ENCODE peak calls at places on chromosomes 3 and 15, in five cellular contexts. One of them, this sample, is unnamed.

GRCh38 chr15:54660356-54660755 is 536.4 kb downstream of the RSL24D1 start:
- DNase-seq in tibial nerve: no peak
- DNase-seq in IMR-90: no peak
- DNase-seq in fibroblast of lung: no peak
- DNase-seq in SK-N-SH: no peak
- DNase-seq in this sample: no peak

GRCh38 chr3:42515976-42516375 is 13.5 kb downstream of the VIPR1 start:
- DNase-seq in tibial nerve: no peak
- DNase-seq in IMR-90: no peak
- DNase-seq in SK-N-SH: no peak
- DNase-seq in fibroblast of lung: no peak
- DNase-seq in this sample: no peak

GRCh38 chr3:30399394-30400181 is 206.8 kb upstream of the TGFBR2 start:
- DNase-seq in tibial nerve: no peak
- DNase-seq in fibroblast of lung: peak; percentile 46
- DNase-seq in IMR-90: peak; percentile 38
- DNase-seq in SK-N-SH: no peak
- DNase-seq in this sample: no peak

GRCh38 chr15:43420435-43420834 is 49.5 kb downstream of the TUBGCP4 start:
- DNase-seq in tibial nerve: no peak
- DNase-seq in fibroblast of lung: no peak
- DNase-seq in SK-N-SH: no peak
- DNase-seq in IMR-90: no peak
- DNase-seq in this sample: no peak

GRCh38 chr3:169260296-169260695 is 403.2 kb downstream of the MECOM start:
- DNase-seq in IMR-90: no peak
- DNase-seq in fibroblast of lung: peak; percentile 22
- DNase-seq in tibial nerve: no peak
- DNase-seq in SK-N-SH: no peak
- DNase-seq in this sample: peak; percentile 6

GRCh38 chr3:189630667-189631372 is 369 bp upstream of the TP63 start:
- DNase-seq in IMR-90: no peak
- DNase-seq in SK-N-SH: no peak
- DNase-seq in tibial nerve: no peak
- DNase-seq in fibroblast of lung: no peak
- DNase-seq in this sample: peak; percentile 4

GRCh38 chr3:171172070-171172469 is 145.6 kb upstream of the SLC2A2 start:
- DNase-seq in SK-N-SH: no peak
- DNase-seq in tibial nerve: no peak
- DNase-seq in fibroblast of lung: no peak
- DNase-seq in IMR-90: no peak
- DNase-seq in this sample: no peak

GRCh38 chr3:48507256-48508061 is 3.5 kb upstream of the SHISA5 start:
- DNase-seq in fibroblast of lung: peak; percentile 83
- DNase-seq in tibial nerve: no peak
- DNase-seq in SK-N-SH: peak; percentile 86
- DNase-seq in IMR-90: peak; percentile 67
- DNase-seq in this sample: peak; percentile 91

GRCh38 chr15:81939604-81940440 is 106.0 kb downstream of the MEX3B start:
- DNase-seq in fibroblast of lung: peak; percentile 43
- DNase-seq in tibial nerve: no peak
- DNase-seq in SK-N-SH: peak; percentile 42
- DNase-seq in IMR-90: peak; percentile 81
- DNase-seq in this sample: peak; percentile 67

GRCh38 chr3:59731909-59732308 is 682.1 kb upstream of the CFAP20DC start:
- DNase-seq in IMR-90: no peak
- DNase-seq in SK-N-SH: no peak
- DNase-seq in fibroblast of lung: no peak
- DNase-seq in tibial nerve: no peak
- DNase-seq in this sample: no peak

GRCh38 chr3:114551770-114552526 is 258.1 kb downstream of the TIGIT start:
- DNase-seq in SK-N-SH: no peak
- DNase-seq in IMR-90: peak; percentile 84
- DNase-seq in fibroblast of lung: peak; percentile 84
- DNase-seq in tibial nerve: no peak
- DNase-seq in this sample: no peak

GRCh38 chr15:82901114-82901805 is 51.3 kb downstream of the HOMER2 start:
- DNase-seq in IMR-90: no peak
- DNase-seq in SK-N-SH: no peak
- DNase-seq in tibial nerve: no peak
- DNase-seq in fibroblast of lung: no peak
- DNase-seq in this sample: no peak

GRCh38 chr15:27582741-27583400 is 516.2 kb downstream of the OCA2 start:
- DNase-seq in fibroblast of lung: peak; percentile 80
- DNase-seq in IMR-90: peak; percentile 20
- DNase-seq in SK-N-SH: no peak
- DNase-seq in tibial nerve: no peak
- DNase-seq in this sample: no peak

GRCh38 chr3:37967252-37967881 is 23.2 kb upstream of the VILL start:
- DNase-seq in tibial nerve: peak; percentile 55
- DNase-seq in SK-N-SH: peak; percentile 77
- DNase-seq in IMR-90: peak; percentile 65
- DNase-seq in fibroblast of lung: peak; percentile 48
- DNase-seq in this sample: peak; percentile 94

GRCh38 chr3:64161481-64161952 is 63.7 kb downstream of the PRICKLE2 start:
- DNase-seq in tibial nerve: no peak
- DNase-seq in fibroblast of lung: no peak
- DNase-seq in SK-N-SH: no peak
- DNase-seq in IMR-90: no peak
- DNase-seq in this sample: peak; percentile 63

GRCh38 chr15:61521961-61522360 is 292.9 kb upstream of the RORA start:
- DNase-seq in SK-N-SH: no peak
- DNase-seq in fibroblast of lung: no peak
- DNase-seq in IMR-90: no peak
- DNase-seq in tibial nerve: no peak
- DNase-seq in this sample: no peak

GRCh38 chr15:96448923-96449322 is 118.4 kb downstream of the NR2F2 start:
- DNase-seq in tibial nerve: no peak
- DNase-seq in fibroblast of lung: no peak
- DNase-seq in IMR-90: no peak
- DNase-seq in SK-N-SH: no peak
- DNase-seq in this sample: peak; percentile 54

GRCh38 chr3:129476586-129476985 is 36.6 kb downstream of the IFT122 start:
- DNase-seq in fibroblast of lung: no peak
- DNase-seq in tibial nerve: no peak
- DNase-seq in IMR-90: no peak
- DNase-seq in SK-N-SH: no peak
- DNase-seq in this sample: no peak

GRCh38 chr3:25818335-25818734 is 28.4 kb downstream of the OXSM start:
- DNase-seq in IMR-90: no peak
- DNase-seq in fibroblast of lung: no peak
- DNase-seq in tibial nerve: no peak
- DNase-seq in SK-N-SH: no peak
- DNase-seq in this sample: no peak

GRCh38 chr3:48125026-48125704 is 63.1 kb downstream of the CDC25A start:
- DNase-seq in IMR-90: peak; percentile 91
- DNase-seq in tibial nerve: no peak
- DNase-seq in SK-N-SH: no peak
- DNase-seq in fibroblast of lung: peak; percentile 95
- DNase-seq in this sample: no peak

GRCh38 chr15:85174521-85174920 is 192.9 kb downstream of the PDE8A start:
- DNase-seq in fibroblast of lung: no peak
- DNase-seq in tibial nerve: no peak
- DNase-seq in SK-N-SH: no peak
- DNase-seq in IMR-90: no peak
- DNase-seq in this sample: no peak

GRCh38 chr15:68818088-68818670 is 2.5 kb downstream of the ANP32A start:
- DNase-seq in tibial nerve: peak; percentile 31
- DNase-seq in SK-N-SH: peak; percentile 87
- DNase-seq in fibroblast of lung: peak; percentile 73
- DNase-seq in IMR-90: peak; percentile 54
- DNase-seq in this sample: peak; percentile 96

GRCh38 chr3:183411216-183411922 is 17.1 kb downstream of the MCF2L2 start:
- DNase-seq in fibroblast of lung: no peak
- DNase-seq in tibial nerve: no peak
- DNase-seq in SK-N-SH: no peak
- DNase-seq in IMR-90: no peak
- DNase-seq in this sample: no peak

GRCh38 chr15:30865257-30865656 is 38.5 kb upstream of the FAN1 start:
- DNase-seq in tibial nerve: no peak
- DNase-seq in fibroblast of lung: no peak
- DNase-seq in IMR-90: no peak
- DNase-seq in SK-N-SH: no peak
- DNase-seq in this sample: no peak

GRCh38 chr15:25733856-25734679 is 129.1 kb downstream of the ATP10A start:
- DNase-seq in fibroblast of lung: no peak
- DNase-seq in IMR-90: no peak
- DNase-seq in SK-N-SH: no peak
- DNase-seq in tibial nerve: no peak
- DNase-seq in this sample: peak; percentile 39

GRCh38 chr3:110894574-110894973 is 177.0 kb upstream of the NECTIN3 start:
- DNase-seq in fibroblast of lung: no peak
- DNase-seq in SK-N-SH: no peak
- DNase-seq in tibial nerve: no peak
- DNase-seq in IMR-90: no peak
- DNase-seq in this sample: no peak

GRCh38 chr3:46764206-46764605 is 46.5 kb upstream of the PRSS50 start:
- DNase-seq in IMR-90: no peak
- DNase-seq in fibroblast of lung: no peak
- DNase-seq in tibial nerve: no peak
- DNase-seq in SK-N-SH: no peak
- DNase-seq in this sample: no peak
- H3K27ac ChIP-seq in IMR-90: no peak overlapping the region
- H3K27ac ChIP-seq in fibroblast of lung: no peak overlapping the region
- H3K27ac ChIP-seq in tibial nerve: no peak overlapping the region
- H3K27ac ChIP-seq in SK-N-SH: no peak overlapping the region
- H3K27ac ChIP-seq in this sample: no peak overlapping the region

GRCh38 chr15:29334544-29334943 is 64.9 kb upstream of the NSMCE3 start:
- DNase-seq in SK-N-SH: no peak
- DNase-seq in IMR-90: no peak
- DNase-seq in tibial nerve: no peak
- DNase-seq in fibroblast of lung: no peak
- DNase-seq in this sample: no peak
- H3K27ac ChIP-seq in SK-N-SH: no peak overlapping the region
- H3K27ac ChIP-seq in IMR-90: no peak overlapping the region
- H3K27ac ChIP-seq in tibial nerve: no peak overlapping the region
- H3K27ac ChIP-seq in fibroblast of lung: no peak overlapping the region
- H3K27ac ChIP-seq in this sample: no peak overlapping the region

GRCh38 chr15:63502137-63502801 is 2.1 kb upstream of the USP3 start:
- DNase-seq in tibial nerve: no peak
- DNase-seq in IMR-90: peak; percentile 44
- DNase-seq in fibroblast of lung: no peak
- DNase-seq in SK-N-SH: no peak
- DNase-seq in this sample: no peak

GRCh38 chr15:63498815-63499549 is 5.4 kb upstream of the USP3 start:
- DNase-seq in IMR-90: no peak
- DNase-seq in SK-N-SH: no peak
- DNase-seq in tibial nerve: no peak
- DNase-seq in fibroblast of lung: no peak
- DNase-seq in this sample: no peak

GRCh38 chr15:63499611-63500010 is 4.8 kb upstream of the USP3 start:
- DNase-seq in SK-N-SH: no peak
- DNase-seq in fibroblast of lung: no peak
- DNase-seq in IMR-90: no peak
- DNase-seq in tibial nerve: no peak
- DNase-seq in this sample: no peak

GRCh38 chr15:63501256-63502089 is 2.9 kb upstream of the USP3 start:
- DNase-seq in tibial nerve: peak; percentile 54
- DNase-seq in IMR-90: peak; percentile 97
- DNase-seq in SK-N-SH: no peak
- DNase-seq in fibroblast of lung: peak; percentile 93
- DNase-seq in this sample: peak; percentile 91

GRCh38 chr15:63500265-63501250 is 3.8 kb upstream of the USP3 start:
- DNase-seq in IMR-90: no peak
- DNase-seq in tibial nerve: no peak
- DNase-seq in SK-N-SH: no peak
- DNase-seq in fibroblast of lung: no peak
- DNase-seq in this sample: no peak
- H3K27ac ChIP-seq in IMR-90: peak overlapping the region; percentile 67
- H3K27ac ChIP-seq in tibial nerve: peak overlapping the region; percentile 99
- H3K27ac ChIP-seq in SK-N-SH: no peak overlapping the region
- H3K27ac ChIP-seq in fibroblast of lung: peak overlapping the region; percentile 99
- H3K27ac ChIP-seq in this sample: peak overlapping the region; percentile 100

DNA sequence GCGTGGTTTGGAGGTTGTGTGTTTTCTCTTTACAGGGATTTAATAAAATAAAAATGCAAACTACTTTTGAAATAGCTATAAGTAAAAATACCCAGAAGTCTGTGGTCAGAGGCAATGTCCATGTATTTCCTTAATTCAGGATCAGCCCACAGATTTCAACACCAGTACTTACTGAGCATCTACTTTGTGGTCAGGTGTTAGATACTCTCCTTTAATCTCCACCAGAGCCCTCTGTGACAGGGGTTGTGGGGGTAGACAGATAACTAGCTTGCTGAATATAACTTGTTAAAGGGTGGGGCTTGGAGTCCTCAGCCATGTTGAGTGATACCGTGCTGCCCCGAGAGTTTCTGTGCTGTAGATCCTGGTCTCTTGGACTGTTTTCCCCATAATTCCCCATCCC is 244.1 kb upstream of the NR2E3 start:
- DNase-seq in tibial nerve: no peak
- DNase-seq in fibroblast of lung: no peak
- DNase-seq in IMR-90: no peak
- DNase-seq in SK-N-SH: no peak
- DNase-seq in this sample: no peak
- H3K27ac ChIP-seq in tibial nerve: no peak overlapping the region
- H3K27ac ChIP-seq in fibroblast of lung: no peak overlapping the region
- H3K27ac ChIP-seq in IMR-90: no peak overlapping the region
- H3K27ac ChIP-seq in SK-N-SH: no peak overlapping the region
- H3K27ac ChIP-seq in this sample: no peak overlapping the region

DNA sequence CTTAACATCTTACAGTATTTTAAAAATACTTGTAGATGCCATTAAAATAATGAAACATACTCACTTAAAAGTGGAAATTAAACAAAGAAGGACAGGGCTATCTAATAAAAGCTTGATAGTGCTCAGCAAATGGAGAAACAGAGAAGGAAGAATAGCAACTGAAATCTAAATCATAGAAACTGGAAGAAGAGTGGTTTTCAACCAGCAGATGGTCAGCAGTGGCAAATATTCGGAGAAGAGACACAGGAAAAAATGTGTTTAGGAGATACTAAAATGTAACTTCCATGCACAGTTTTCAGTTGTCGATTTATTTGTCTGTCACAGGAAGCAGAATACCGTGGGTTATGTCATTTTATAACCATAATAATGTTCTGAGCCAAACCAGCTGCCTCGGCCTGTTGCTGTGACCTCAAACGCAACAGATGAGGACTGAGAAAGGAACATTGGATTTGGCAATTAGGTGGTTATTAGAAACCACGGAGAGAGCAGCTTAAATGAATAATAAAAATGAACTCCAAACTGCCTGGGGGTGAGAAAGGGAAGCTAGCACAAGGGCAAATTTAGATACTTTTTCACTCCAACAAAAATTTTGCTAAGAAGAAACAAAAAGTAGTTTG is 246.6 kb upstream of the KCNMB2 start:
- DNase-seq in IMR-90: peak; percentile 32
- DNase-seq in SK-N-SH: no peak
- DNase-seq in fibroblast of lung: no peak
- DNase-seq in tibial nerve: no peak
- DNase-seq in this sample: no peak
- H3K27ac ChIP-seq in IMR-90: no peak overlapping the region
- H3K27ac ChIP-seq in SK-N-SH: no peak overlapping the region
- H3K27ac ChIP-seq in fibroblast of lung: no peak overlapping the region
- H3K27ac ChIP-seq in tibial nerve: no peak overlapping the region
- H3K27ac ChIP-seq in this sample: no peak overlapping the region

GRCh38 chr15:99125061-99125990 is 20.4 kb downstream of the SYNM start:
- DNase-seq in IMR-90: no peak
- DNase-seq in tibial nerve: no peak
- DNase-seq in SK-N-SH: no peak
- DNase-seq in fibroblast of lung: peak; percentile 6
- DNase-seq in this sample: peak; percentile 44
- H3K27ac ChIP-seq in IMR-90: no peak overlapping the region
- H3K27ac ChIP-seq in tibial nerve: peak overlapping the region; percentile 83
- H3K27ac ChIP-seq in SK-N-SH: peak overlapping the region; percentile 95
- H3K27ac ChIP-seq in fibroblast of lung: no peak overlapping the region
- H3K27ac ChIP-seq in this sample: peak overlapping the region; percentile 20